ENCODE peak calls at places on chromosomes 16 and 17, in four cellular contexts. R is Daoy; V is activated naive CD4-positive, alpha-beta T cell; F is non-pigmented ciliary epithelial cell. E is an unnamed sample.

GRCh38 chr17:30831257-30831656 is 509 bp upstream of the ATAD5 start:
- DNase-seq in R (peak; percentile 11), F (no peak), V (no peak), E (no peak)

GRCh38 chr17:45739786-45740185 is 44.3 kb upstream of the CRHR1 start:
- DNase-seq in V (no peak), R (no peak), F (no peak), E (no peak)

GRCh38 chr17:57868007-57868774 is 18.3 kb upstream of the MRPS23 start:
- DNase-seq in F (no peak), R (peak; percentile 94), V (peak; percentile 22), E (peak; percentile 44)

GRCh38 chr17:6170349-6170748 is 100.2 kb downstream of the WSCD1 start:
- DNase-seq in F (no peak), R (peak; percentile 36), V (no peak), E (no peak)

GRCh38 chr16:31002810-31003209 is 7.6 kb downstream of the STX1B start:
- DNase-seq in F (no peak), V (no peak), R (no peak), E (no peak)

GRCh38 chr16:75764154-75764768 is 38.0 kb upstream of the CPHXL start:
- DNase-seq in R (peak; percentile 53), F (peak; percentile 31), V (peak; percentile 17), E (peak; percentile 24)

GRCh38 chr17:65657251-65657828 is 95.9 kb upstream of the AXIN2 start:
- DNase-seq in F (no peak), V (no peak), R (no peak), E (no peak)

GRCh38 chr17:31918701-31919128 is 17.2 kb upstream of the UTP6 start:
- DNase-seq in F (no peak), V (no peak), R (peak; percentile 69), E (no peak)

GRCh38 chr16:87383522-87384161 is at the start of gene FBXO31:
- DNase-seq in R (peak; percentile 95), F (peak; percentile 65), V (peak; percentile 92), E (peak; percentile 55)